ENCODE peak calls at places on chromosomes 6 and 20, in seven cellular contexts. K, W, T, J, Z, O and H are unnamed samples.

GRCh38 chr6:167907837-167908681 is 81.3 kb downstream of the AFDN start:
- DNase-seq in K (no peak), W (peak; percentile 31), T (no peak), J (no peak), Z (no peak), O (no peak), H (no peak)

GRCh38 chr6:158801655-158802294 is 17.4 kb downstream of the EZR start:
- DNase-seq in K (no peak), W (no peak), T (no peak), J (peak; percentile 70), Z (peak; percentile 83), O (no peak), H (no peak)

GRCh38 chr6:122845464-122845863 is 56.4 kb downstream of the SMPDL3A start:
- DNase-seq in K (no peak), W (no peak), T (no peak), J (no peak), Z (no peak), O (no peak), H (no peak)

GRCh38 chr20:50453533-50453932 is 56.6 kb upstream of the PTPN1 start:
- DNase-seq in K (no peak), W (no peak), T (no peak), J (no peak), Z (no peak), O (no peak), H (no peak)

GRCh38 chr6:14799928-14800327 is 445.9 kb upstream of the JARID2 start:
- DNase-seq in K (peak; percentile 42), W (peak; percentile 82), T (no peak), J (peak; percentile 71), Z (peak; percentile 62), O (peak; percentile 74), H (peak; percentile 22)

GRCh38 chr6:104887350-104887749 is 27.6 kb upstream of the HACE1 start:
- DNase-seq in K (peak; percentile 6), W (peak; percentile 9), T (no peak), J (no peak), Z (no peak), O (no peak), H (no peak)

GRCh38 chr6:102387351-102388033 is 994.0 kb downstream of the GRIK2 start:
- DNase-seq in K (no peak), W (no peak), T (no peak), J (no peak), Z (no peak), O (no peak), H (no peak)

GRCh38 chr20:38588303-38588702 is 7.3 kb downstream of the ADIG start:
- DNase-seq in K (no peak), W (no peak), T (no peak), J (no peak), Z (no peak), O (no peak), H (no peak)

GRCh38 chr6:13581700-13582229 is 7.4 kb downstream of the SIRT5 start:
- DNase-seq in K (no peak), W (no peak), T (no peak), J (no peak), Z (no peak), O (no peak), H (no peak)

GRCh38 chr6:77466055-77467028 is 3.1 kb upstream of the HTR1B start:
- DNase-seq in K (peak; percentile 51), W (peak; percentile 81), T (peak; percentile 56), J (peak; percentile 17), Z (peak; percentile 63), O (peak; percentile 66), H (no peak)

GRCh38 chr6:168196385-168196860 is 117.4 kb upstream of the FRMD1 start:
- DNase-seq in K (no peak), W (no peak), T (no peak), J (no peak), Z (peak; percentile 76), O (no peak), H (no peak)

GRCh38 chr6:2851727-2852513 is 10.3 kb upstream of the SERPINB1 start:
- DNase-seq in K (no peak), W (no peak), T (no peak), J (no peak), Z (no peak), O (no peak), H (no peak)

GRCh38 chr6:106381223-106381622 is 20.7 kb downstream of the CRYBG1 start:
- DNase-seq in K (no peak), W (no peak), T (no peak), J (no peak), Z (no peak), O (no peak), H (no peak)

GRCh38 chr6:51266569-51266968 is 447.9 kb downstream of the TFAP2B start:
- DNase-seq in K (no peak), W (no peak), T (no peak), J (no peak), Z (no peak), O (no peak), H (no peak)

GRCh38 chr6:10014561-10014960 is 400.3 kb downstream of the TFAP2A start:
- DNase-seq in K (peak; percentile 8), W (no peak), T (no peak), J (no peak), Z (no peak), O (no peak), H (no peak)

GRCh38 chr6:150691463-150691862 is 91.8 kb downstream of the PLEKHG1 start:
- DNase-seq in K (no peak), W (no peak), T (no peak), J (no peak), Z (no peak), O (no peak), H (no peak)

GRCh38 chr6:166228839-166229528 is 61.3 kb upstream of the TBXT start:
- DNase-seq in K (no peak), W (no peak), T (no peak), J (no peak), Z (no peak), O (no peak), H (no peak)

GRCh38 chr6:56475736-56476457 is 166.8 kb downstream of the DST start:
- DNase-seq in K (no peak), W (peak; percentile 50), T (no peak), J (peak; percentile 20), Z (peak; percentile 72), O (no peak), H (no peak)

GRCh38 chr6:132817554-132818403 is 3.4 kb downstream of the RPS12 start:
- DNase-seq in K (no peak), W (no peak), T (no peak), J (no peak), Z (no peak), O (no peak), H (no peak)

GRCh38 chr6:80608881-80609280 is 502.4 kb downstream of the BCKDHB start:
- DNase-seq in K (no peak), W (peak; percentile 25), T (no peak), J (no peak), Z (no peak), O (no peak), H (no peak)

DNA sequence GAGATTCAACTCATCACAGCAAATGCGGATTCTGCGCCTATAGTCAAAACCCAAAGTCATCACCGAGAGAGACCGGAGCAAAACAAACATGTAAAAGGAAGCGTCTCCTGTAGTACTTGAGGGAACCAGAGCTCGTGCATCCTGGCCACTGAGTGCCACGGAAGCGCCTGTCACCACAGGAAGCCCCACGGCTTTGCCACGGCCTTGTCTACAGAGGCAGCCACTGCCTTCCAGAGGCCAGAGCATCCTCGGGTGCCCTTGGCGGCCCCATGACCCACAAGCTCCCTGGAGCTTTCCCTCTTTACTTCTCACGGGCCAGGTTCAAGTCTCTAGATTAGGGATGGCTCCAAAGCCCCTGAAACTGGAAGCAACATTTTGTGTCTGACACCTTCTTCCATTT is 7.5 kb downstream of the TCFL5 start:
- DNase-seq in K (no peak), W (no peak), T (no peak), J (no peak), Z (no peak), O (no peak), H (no peak)
- H3K27ac ChIP-seq in K (no peak overlapping the region), W (no peak overlapping the region), T (no peak overlapping the region), J (no peak overlapping the region), Z (no peak overlapping the region), O (no peak overlapping the region), H (no peak overlapping the region)

DNA sequence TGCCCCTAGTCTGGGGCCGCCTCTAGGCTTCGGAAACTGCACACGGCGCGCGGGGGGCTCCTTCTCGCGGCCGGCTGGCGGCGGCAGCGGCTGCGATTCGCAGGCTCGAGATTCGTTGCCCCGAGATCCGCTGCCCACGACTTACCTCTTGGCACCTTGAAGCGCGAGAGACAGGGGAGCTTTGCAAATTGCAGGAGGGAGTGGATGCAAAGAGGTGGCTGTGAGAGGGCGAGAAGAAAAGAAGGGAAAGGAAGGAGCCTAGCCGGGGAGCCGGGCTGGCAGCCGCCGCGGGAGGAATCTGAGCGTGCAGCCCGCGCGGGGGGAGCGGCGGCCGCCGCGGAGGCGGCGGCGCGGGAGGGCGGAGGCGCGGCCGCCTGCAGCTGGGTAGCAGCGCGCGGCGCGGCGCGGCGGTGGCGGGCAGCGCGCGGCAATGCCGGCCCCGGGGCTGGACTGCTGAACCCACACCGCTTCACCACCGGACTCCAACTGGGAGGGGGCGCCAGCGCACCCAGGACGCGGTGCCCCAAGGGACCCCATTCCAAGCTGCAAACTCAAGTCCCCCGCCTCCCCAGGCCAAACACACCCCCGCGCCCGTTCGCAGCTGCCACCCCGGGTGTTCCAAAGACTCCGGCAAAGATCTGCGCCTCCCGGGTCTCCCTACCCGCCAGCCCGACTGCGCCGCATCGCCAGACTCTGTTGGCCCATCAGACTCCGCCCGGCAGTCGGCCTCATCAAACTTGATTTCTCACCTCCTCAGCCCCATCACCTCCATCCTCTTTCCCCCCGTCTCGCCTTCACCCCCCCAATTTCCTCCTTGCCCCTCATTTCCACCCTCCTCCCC is 44.2 kb upstream of the SUPT3H start:
- DNase-seq in K (no peak), W (peak; percentile 54), T (peak; percentile 91), J (peak; percentile 54), Z (peak; percentile 30), O (peak; percentile 78), H (peak; percentile 61)
- H3K27ac ChIP-seq in K (peak overlapping the region; percentile 75), W (peak overlapping the region; percentile 74), T (peak overlapping the region; percentile 84), J (peak overlapping the region; percentile 43), Z (peak overlapping the region; percentile 62), O (no peak overlapping the region), H (peak overlapping the region; percentile 59)

GRCh38 chr6:7042654-7043545 is 64.9 kb upstream of the RREB1 start:
- DNase-seq in K (no peak), W (peak; percentile 1), T (no peak), J (no peak), Z (no peak), O (no peak), H (no peak)

GRCh38 chr6:7045331-7045730 is 62.4 kb upstream of the RREB1 start:
- DNase-seq in K (no peak), W (no peak), T (no peak), J (no peak), Z (no peak), O (no peak), H (no peak)

GRCh38 chr6:7045746-7046145 is 62.0 kb upstream of the RREB1 start:
- DNase-seq in K (no peak), W (no peak), T (no peak), J (no peak), Z (no peak), O (no peak), H (no peak)

GRCh38 chr6:7042056-7042653 is 65.6 kb upstream of the RREB1 start:
- DNase-seq in K (no peak), W (peak; percentile 33), T (peak; percentile 80), J (no peak), Z (no peak), O (peak; percentile 66), H (no peak)

GRCh38 chr6:7041511-7042026 is 66.2 kb upstream of the RREB1 start:
- DNase-seq in K (no peak), W (peak; percentile 4), T (no peak), J (no peak), Z (no peak), O (no peak), H (no peak)
- H3K27ac ChIP-seq in K (no peak overlapping the region), W (no peak overlapping the region), T (no peak overlapping the region), J (no peak overlapping the region), Z (peak overlapping the region; percentile 70), O (no peak overlapping the region), H (no peak overlapping the region)

GRCh38 chr20:37305079-37305478 is 15.6 kb downstream of the MANBAL start:
- DNase-seq in K (no peak), W (no peak), T (no peak), J (no peak), Z (no peak), O (no peak), H (no peak)
- H3K27ac ChIP-seq in K (no peak overlapping the region), W (no peak overlapping the region), T (no peak overlapping the region), J (no peak overlapping the region), Z (no peak overlapping the region), O (peak overlapping the region; percentile 84), H (no peak overlapping the region)